ENCODE peak calls at places on chromosomes 11 and 22, in five cellular contexts. One of them, this sample, is unnamed.

GRCh38 chr11:33585564-33585963 is 115.1 kb downstream of the C11orf91 start:
- DNase-seq in H9: no peak
- DNase-seq in IMR-90: no peak
- DNase-seq in H1: no peak
- DNase-seq in mesenchymal stem cell: no peak
- DNase-seq in this sample: no peak

GRCh38 chr11:71532016-71532610 is 5.0 kb downstream of the KRTAP5-7 start:
- DNase-seq in H9: no peak
- DNase-seq in IMR-90: no peak
- DNase-seq in H1: no peak
- DNase-seq in mesenchymal stem cell: no peak
- DNase-seq in this sample: no peak

GRCh38 chr22:46111645-46112306 is 38.5 kb upstream of the PPARA start:
- DNase-seq in H9: peak; percentile 59
- DNase-seq in IMR-90: no peak
- DNase-seq in H1: no peak
- DNase-seq in mesenchymal stem cell: peak; percentile 45
- DNase-seq in this sample: no peak

GRCh38 chr11:27861706-27862430 is 161.6 kb upstream of the BDNF start:
- DNase-seq in H9: no peak
- DNase-seq in IMR-90: peak; percentile 95
- DNase-seq in H1: no peak
- DNase-seq in mesenchymal stem cell: peak; percentile 91
- DNase-seq in this sample: no peak

GRCh38 chr11:66429983-66430602 is 8.6 kb downstream of the MRPL11 start:
- DNase-seq in H9: peak; percentile 77
- DNase-seq in IMR-90: peak; percentile 67
- DNase-seq in H1: peak; percentile 29
- DNase-seq in mesenchymal stem cell: peak; percentile 76
- DNase-seq in this sample: peak; percentile 76

GRCh38 chr22:48742191-48742555 is 1085.5 kb downstream of the BRD1 start:
- DNase-seq in H9: no peak
- DNase-seq in IMR-90: no peak
- DNase-seq in H1: no peak
- DNase-seq in mesenchymal stem cell: no peak
- DNase-seq in this sample: no peak

GRCh38 chr11:120710354-120711187 is 199.0 kb downstream of the GRIK4 start:
- DNase-seq in H9: peak; percentile 69
- DNase-seq in IMR-90: peak; percentile 87
- DNase-seq in H1: peak; percentile 56
- DNase-seq in mesenchymal stem cell: peak; percentile 94
- DNase-seq in this sample: peak; percentile 55

GRCh38 chr22:29269230-29269604 is 1.1 kb downstream of the EWSR1 start:
- DNase-seq in H9: no peak
- DNase-seq in IMR-90: no peak
- DNase-seq in H1: no peak
- DNase-seq in mesenchymal stem cell: peak; percentile 13
- DNase-seq in this sample: no peak

GRCh38 chr22:32396746-32397145 is 15.3 kb downstream of the RTCB start:
- DNase-seq in H9: no peak
- DNase-seq in IMR-90: no peak
- DNase-seq in H1: no peak
- DNase-seq in mesenchymal stem cell: no peak
- DNase-seq in this sample: no peak

GRCh38 chr11:29395555-29396072 is 621.2 kb downstream of the KCNA4 start:
- DNase-seq in H9: no peak
- DNase-seq in IMR-90: no peak
- DNase-seq in H1: no peak
- DNase-seq in mesenchymal stem cell: no peak
- DNase-seq in this sample: no peak

GRCh38 chr11:62544521-62545436 is 1.8 kb downstream of the AHNAK start:
- DNase-seq in H9: no peak
- DNase-seq in IMR-90: no peak
- DNase-seq in H1: no peak
- DNase-seq in mesenchymal stem cell: peak; percentile 40
- DNase-seq in this sample: no peak

GRCh38 chr11:78907636-78908035 is 333.0 kb upstream of the NARS2 start:
- DNase-seq in H9: no peak
- DNase-seq in IMR-90: peak; percentile 5
- DNase-seq in H1: no peak
- DNase-seq in mesenchymal stem cell: no peak
- DNase-seq in this sample: no peak

GRCh38 chr11:5690216-5690615 is 626 bp downstream of the TRIM22 start:
- DNase-seq in H9: no peak
- DNase-seq in IMR-90: peak; percentile 40
- DNase-seq in H1: no peak
- DNase-seq in mesenchymal stem cell: peak; percentile 12
- DNase-seq in this sample: no peak

GRCh38 chr22:30821863-30822215 is 127.2 kb downstream of the OSBP2 start:
- DNase-seq in H9: no peak
- DNase-seq in IMR-90: no peak
- DNase-seq in H1: no peak
- DNase-seq in mesenchymal stem cell: no peak
- DNase-seq in this sample: no peak

GRCh38 chr11:7696424-7696823 is 9.9 kb downstream of the OVCH2 start:
- DNase-seq in H9: no peak
- DNase-seq in IMR-90: no peak
- DNase-seq in H1: no peak
- DNase-seq in mesenchymal stem cell: no peak
- DNase-seq in this sample: no peak

GRCh38 chr11:28757725-28758515 is 649.7 kb downstream of the METTL15 start:
- DNase-seq in H9: no peak
- DNase-seq in IMR-90: peak; percentile 94
- DNase-seq in H1: no peak
- DNase-seq in mesenchymal stem cell: peak; percentile 34
- DNase-seq in this sample: no peak

GRCh38 chr11:12108875-12109453 is 1.4 kb upstream of the MICAL2 start:
- DNase-seq in H9: no peak
- DNase-seq in IMR-90: no peak
- DNase-seq in H1: no peak
- DNase-seq in mesenchymal stem cell: no peak
- DNase-seq in this sample: no peak

GRCh38 chr11:66070604-66071325 is 693 bp downstream of the PACS1 start:
- DNase-seq in H9: peak; percentile 44
- DNase-seq in IMR-90: peak; percentile 28
- DNase-seq in H1: no peak
- DNase-seq in mesenchymal stem cell: peak; percentile 56
- DNase-seq in this sample: no peak

GRCh38 chr22:46065733-46066454 is 84.4 kb upstream of the PPARA start:
- DNase-seq in H9: no peak
- DNase-seq in IMR-90: no peak
- DNase-seq in H1: no peak
- DNase-seq in mesenchymal stem cell: no peak
- DNase-seq in this sample: no peak

GRCh38 chr11:78211565-78211964 is 22.8 kb downstream of the USP35 start:
- DNase-seq in H9: no peak
- DNase-seq in IMR-90: no peak
- DNase-seq in H1: no peak
- DNase-seq in mesenchymal stem cell: no peak
- DNase-seq in this sample: no peak

GRCh38 chr11:65546217-65546958 is 11.8 kb downstream of the LTBP3 start:
- DNase-seq in H9: peak; percentile 96
- DNase-seq in IMR-90: no peak
- DNase-seq in H1: no peak
- DNase-seq in mesenchymal stem cell: peak; percentile 60
- DNase-seq in this sample: peak; percentile 84

GRCh38 chr22:35498446-35498845 is 42.2 kb upstream of the RASD2 start:
- DNase-seq in H9: no peak
- DNase-seq in IMR-90: no peak
- DNase-seq in H1: no peak
- DNase-seq in mesenchymal stem cell: no peak
- DNase-seq in this sample: no peak

GRCh38 chr11:69567951-69568808 is 72.8 kb upstream of the CCND1 start:
- DNase-seq in H9: no peak
- DNase-seq in IMR-90: peak; percentile 23
- DNase-seq in H1: no peak
- DNase-seq in mesenchymal stem cell: peak; percentile 2
- DNase-seq in this sample: no peak

GRCh38 chr22:46502776-46503175 is 34.6 kb downstream of the CELSR1 start:
- DNase-seq in H9: no peak
- DNase-seq in IMR-90: no peak
- DNase-seq in H1: no peak
- DNase-seq in mesenchymal stem cell: no peak
- DNase-seq in this sample: no peak

GRCh38 chr11:84648413-84648812 is 978.7 kb downstream of the DLG2 start:
- DNase-seq in H9: peak; percentile 44
- DNase-seq in IMR-90: no peak
- DNase-seq in H1: peak; percentile 31
- DNase-seq in mesenchymal stem cell: no peak
- DNase-seq in this sample: peak; percentile 35

GRCh38 chr11:68051191-68052136 is 12.6 kb downstream of the TCIRG1 start:
- DNase-seq in H9: peak; percentile 59
- DNase-seq in IMR-90: no peak
- DNase-seq in H1: no peak
- DNase-seq in mesenchymal stem cell: no peak
- DNase-seq in this sample: no peak

GRCh38 chr11:16791494-16791961 is 53.1 kb downstream of the C11orf58 start:
- DNase-seq in H9: no peak
- DNase-seq in IMR-90: peak; percentile 95
- DNase-seq in H1: no peak
- DNase-seq in mesenchymal stem cell: peak; percentile 96
- DNase-seq in this sample: no peak

GRCh38 chr11:64448599-64449380 is 89.8 kb downstream of the RPS6KA4 start:
- DNase-seq in H9: peak; percentile 92
- DNase-seq in IMR-90: peak; percentile 43
- DNase-seq in H1: peak; percentile 50
- DNase-seq in mesenchymal stem cell: peak; percentile 73
- DNase-seq in this sample: peak; percentile 75

GRCh38 chr11:125176866-125177265 is 12.3 kb downstream of the PKNOX2 start:
- DNase-seq in H9: no peak
- DNase-seq in IMR-90: no peak
- DNase-seq in H1: no peak
- DNase-seq in mesenchymal stem cell: no peak
- DNase-seq in this sample: no peak

GRCh38 chr11:70725272-70725671 is 326.9 kb downstream of the CTTN start:
- DNase-seq in H9: no peak
- DNase-seq in IMR-90: no peak
- DNase-seq in H1: no peak
- DNase-seq in mesenchymal stem cell: no peak
- DNase-seq in this sample: no peak

GRCh38 chr11:68012843-68013610 is 2.9 kb downstream of the ALDH3B1 start:
- DNase-seq in H9: no peak
- DNase-seq in IMR-90: peak; percentile 95
- DNase-seq in H1: no peak
- DNase-seq in mesenchymal stem cell: peak; percentile 93
- DNase-seq in this sample: no peak

GRCh38 chr11:119983816-119984215 is 154.1 kb downstream of the TRIM29 start:
- DNase-seq in H9: no peak
- DNase-seq in IMR-90: no peak
- DNase-seq in H1: no peak
- DNase-seq in mesenchymal stem cell: no peak
- DNase-seq in this sample: no peak

GRCh38 chr11:96321066-96321465 is 21.9 kb downstream of the MAML2 start:
- DNase-seq in H9: no peak
- DNase-seq in IMR-90: no peak
- DNase-seq in H1: no peak
- DNase-seq in mesenchymal stem cell: no peak
- DNase-seq in this sample: no peak

GRCh38 chr11:96324912-96325311 is 18.1 kb downstream of the MAML2 start:
- DNase-seq in H9: no peak
- DNase-seq in IMR-90: peak; percentile 83
- DNase-seq in H1: no peak
- DNase-seq in mesenchymal stem cell: no peak
- DNase-seq in this sample: no peak

GRCh38 chr11:96326954-96327353 is 16.0 kb downstream of the MAML2 start:
- DNase-seq in H9: no peak
- DNase-seq in IMR-90: no peak
- DNase-seq in H1: no peak
- DNase-seq in mesenchymal stem cell: no peak
- DNase-seq in this sample: no peak

GRCh38 chr11:96322775-96323642 is 20.0 kb downstream of the MAML2 start:
- DNase-seq in H9: no peak
- DNase-seq in IMR-90: no peak
- DNase-seq in H1: no peak
- DNase-seq in mesenchymal stem cell: no peak
- DNase-seq in this sample: no peak

DNA sequence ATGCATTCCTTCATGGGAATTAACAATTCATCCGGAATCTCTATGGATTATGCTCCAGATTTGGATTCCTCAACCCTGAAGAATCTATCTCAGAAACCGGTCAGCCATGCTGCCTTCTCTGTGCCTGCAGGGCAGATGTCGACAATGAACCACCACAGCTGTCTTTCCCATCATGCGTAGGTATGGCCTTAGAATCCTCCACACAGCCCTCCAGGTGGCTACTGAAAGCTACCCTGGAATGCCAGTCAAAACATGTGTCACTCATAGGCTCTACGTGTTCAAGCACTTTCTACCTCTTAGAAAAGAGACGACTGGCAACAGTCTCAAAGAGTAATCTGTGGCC is 19.4 kb downstream of the MAML2 start:
- DNase-seq in H9: no peak
- DNase-seq in IMR-90: no peak
- DNase-seq in H1: no peak
- DNase-seq in mesenchymal stem cell: no peak
- DNase-seq in this sample: no peak
- H3K18ac ChIP-seq in H9: no peak overlapping the region
- H3K18ac ChIP-seq in IMR-90: peak overlapping the region; percentile 55
- H3K18ac ChIP-seq in H1: no peak overlapping the region
- H3K18ac ChIP-seq in mesenchymal stem cell: no peak overlapping the region
- H3K18ac ChIP-seq in this sample: no peak overlapping the region

GRCh38 chr11:130003717-130004001 is 1.0 kb upstream of the PRDM10 start:
- DNase-seq in H9: no peak
- DNase-seq in IMR-90: no peak
- DNase-seq in H1: no peak
- DNase-seq in mesenchymal stem cell: no peak
- DNase-seq in this sample: no peak
- H4K91ac ChIP-seq in H9: no peak overlapping the region
- H4K91ac ChIP-seq in IMR-90: peak overlapping the region; percentile 100
- H4K91ac ChIP-seq in H1: peak overlapping the region; percentile 93
- H4K91ac ChIP-seq in mesenchymal stem cell: peak overlapping the region; percentile 55
- H4K91ac ChIP-seq in this sample: no peak overlapping the region

GRCh38 chr11:46121328-46121723 is at the start of gene PHF21A:
- DNase-seq in H9: peak; percentile 92
- DNase-seq in IMR-90: peak; percentile 93
- DNase-seq in H1: peak; percentile 64
- DNase-seq in mesenchymal stem cell: peak; percentile 96
- DNase-seq in this sample: peak; percentile 88
- H2BK15ac ChIP-seq in H9: no peak within 1 kb of the TSS
- H2BK15ac ChIP-seq in IMR-90: peak within 1 kb of the TSS; percentile 75
- H2BK15ac ChIP-seq in H1: peak within 1 kb of the TSS; percentile 81
- H2BK15ac ChIP-seq in mesenchymal stem cell: peak within 1 kb of the TSS; percentile 89
- H2BK15ac ChIP-seq in this sample: peak within 1 kb of the TSS; percentile 49

DNA sequence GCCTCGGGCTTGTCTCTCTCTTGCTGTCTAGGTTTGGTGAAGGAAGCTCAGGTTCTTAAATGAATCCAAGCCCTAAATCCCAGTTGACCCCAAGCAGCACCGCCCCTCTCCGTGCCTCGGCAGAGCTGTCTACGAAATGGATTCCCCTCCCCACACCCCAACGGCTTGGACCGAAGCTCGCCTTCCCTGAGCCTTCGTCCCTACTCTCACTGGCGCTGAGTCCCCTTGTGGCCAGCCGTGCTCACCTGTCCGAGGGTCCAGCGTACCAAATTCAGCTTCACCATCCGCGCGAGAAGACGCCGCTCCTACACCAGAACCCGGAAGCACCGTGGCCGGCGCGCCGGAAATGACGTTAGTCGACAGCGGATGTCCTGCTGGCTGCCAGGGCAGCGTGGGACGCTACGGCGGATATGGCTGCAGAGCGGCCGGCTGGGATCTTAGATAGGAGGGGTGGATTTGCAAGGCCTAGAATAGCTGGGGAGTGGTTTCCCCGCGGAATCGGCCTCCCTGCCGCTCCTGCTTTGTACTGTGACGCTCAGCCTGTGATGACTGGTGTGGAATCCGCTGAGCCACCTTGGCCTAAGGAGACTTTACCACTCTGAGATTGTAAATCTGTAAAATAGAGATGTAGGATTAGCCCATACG is at the start of gene TFIP11:
- DNase-seq in H9: peak; percentile 97
- DNase-seq in IMR-90: peak; percentile 90
- DNase-seq in H1: peak; percentile 79
- DNase-seq in mesenchymal stem cell: peak; percentile 94
- DNase-seq in this sample: peak; percentile 89
- H3K18ac ChIP-seq in H9: no peak within 1 kb of the TSS
- H3K18ac ChIP-seq in IMR-90: peak within 1 kb of the TSS; percentile 45
- H3K18ac ChIP-seq in H1: no peak within 1 kb of the TSS
- H3K18ac ChIP-seq in mesenchymal stem cell: peak within 1 kb of the TSS; percentile 86
- H3K18ac ChIP-seq in this sample: peak within 1 kb of the TSS; percentile 54